ENCODE peak calls at places on chromosome 21, in five cellular contexts. One of them, this sample, is unnamed.

GRCh38 chr21:31203371-31204054 is 140.5 kb downstream of the TIAM1 start:
- DNase-seq in astrocyte: peak; percentile 45
- DNase-seq in progenitor cell of endocrine pancreas: no peak
- DNase-seq in type B pancreatic cell: no peak
- DNase-seq in neural progenitor cell: no peak
- DNase-seq in this sample: no peak

GRCh38 chr21:16608209-16608830 is 878.5 kb downstream of the USP25 start:
- DNase-seq in astrocyte: no peak
- DNase-seq in progenitor cell of endocrine pancreas: no peak
- DNase-seq in type B pancreatic cell: no peak
- DNase-seq in neural progenitor cell: peak; percentile 38
- DNase-seq in this sample: no peak

GRCh38 chr21:35428489-35428888 is 379.4 kb upstream of the RUNX1 start:
- DNase-seq in astrocyte: peak; percentile 29
- DNase-seq in progenitor cell of endocrine pancreas: no peak
- DNase-seq in type B pancreatic cell: no peak
- DNase-seq in neural progenitor cell: peak; percentile 52
- DNase-seq in this sample: no peak

GRCh38 chr21:44065428-44065827 is 41.8 kb upstream of the PWP2 start:
- DNase-seq in astrocyte: peak; percentile 9
- DNase-seq in progenitor cell of endocrine pancreas: no peak
- DNase-seq in type B pancreatic cell: no peak
- DNase-seq in neural progenitor cell: no peak
- DNase-seq in this sample: peak; percentile 60

GRCh38 chr21:31107151-31107785 is 69.0 kb upstream of the KRTAP19-8 start:
- DNase-seq in astrocyte: no peak
- DNase-seq in progenitor cell of endocrine pancreas: no peak
- DNase-seq in type B pancreatic cell: no peak
- DNase-seq in neural progenitor cell: no peak
- DNase-seq in this sample: no peak

GRCh38 chr21:37435120-37435519 is 68.5 kb downstream of the DYRK1A start:
- DNase-seq in astrocyte: peak; percentile 99
- DNase-seq in progenitor cell of endocrine pancreas: no peak
- DNase-seq in type B pancreatic cell: no peak
- DNase-seq in neural progenitor cell: peak; percentile 88
- DNase-seq in this sample: no peak

GRCh38 chr21:16072692-16073091 is 342.9 kb downstream of the USP25 start:
- DNase-seq in astrocyte: peak; percentile 98
- DNase-seq in progenitor cell of endocrine pancreas: no peak
- DNase-seq in type B pancreatic cell: no peak
- DNase-seq in neural progenitor cell: no peak
- DNase-seq in this sample: no peak

GRCh38 chr21:43206231-43207042 is 37.6 kb downstream of the CRYAA start:
- DNase-seq in astrocyte: no peak
- DNase-seq in progenitor cell of endocrine pancreas: peak; percentile 5
- DNase-seq in type B pancreatic cell: peak; percentile 52
- DNase-seq in neural progenitor cell: no peak
- DNase-seq in this sample: no peak

GRCh38 chr21:42761776-42762335 is 108.4 kb downstream of the PDE9A start:
- DNase-seq in astrocyte: no peak
- DNase-seq in progenitor cell of endocrine pancreas: no peak
- DNase-seq in type B pancreatic cell: no peak
- DNase-seq in neural progenitor cell: no peak
- DNase-seq in this sample: no peak

GRCh38 chr21:40841524-40842196 is 5.3 kb downstream of the DSCAM start:
- DNase-seq in astrocyte: peak; percentile 20
- DNase-seq in progenitor cell of endocrine pancreas: peak; percentile 69
- DNase-seq in type B pancreatic cell: peak; percentile 79
- DNase-seq in neural progenitor cell: peak; percentile 85
- DNase-seq in this sample: no peak

GRCh38 chr21:31520506-31521163 is 138.9 kb upstream of the SOD1 start:
- DNase-seq in astrocyte: peak; percentile 77
- DNase-seq in progenitor cell of endocrine pancreas: no peak
- DNase-seq in type B pancreatic cell: no peak
- DNase-seq in neural progenitor cell: no peak
- DNase-seq in this sample: no peak

GRCh38 chr21:42151148-42152074 is 67.5 kb upstream of the ABCG1 start:
- DNase-seq in astrocyte: no peak
- DNase-seq in progenitor cell of endocrine pancreas: no peak
- DNase-seq in type B pancreatic cell: no peak
- DNase-seq in neural progenitor cell: no peak
- DNase-seq in this sample: no peak

GRCh38 chr21:42850866-42851391 is 28.4 kb downstream of the WDR4 start:
- DNase-seq in astrocyte: no peak
- DNase-seq in progenitor cell of endocrine pancreas: no peak
- DNase-seq in type B pancreatic cell: no peak
- DNase-seq in neural progenitor cell: peak; percentile 30
- DNase-seq in this sample: peak; percentile 68

GRCh38 chr21:43809346-43809799 is 20.0 kb downstream of the RRP1 start:
- DNase-seq in astrocyte: no peak
- DNase-seq in progenitor cell of endocrine pancreas: no peak
- DNase-seq in type B pancreatic cell: no peak
- DNase-seq in neural progenitor cell: no peak
- DNase-seq in this sample: no peak

GRCh38 chr21:44720170-44720569 is 8.8 kb upstream of the TSPEAR start:
- DNase-seq in astrocyte: no peak
- DNase-seq in progenitor cell of endocrine pancreas: no peak
- DNase-seq in type B pancreatic cell: peak; percentile 4
- DNase-seq in neural progenitor cell: no peak
- DNase-seq in this sample: no peak

GRCh38 chr21:36104306-36105300 is 30.3 kb upstream of the CBR3 start:
- DNase-seq in astrocyte: peak; percentile 30
- DNase-seq in progenitor cell of endocrine pancreas: peak; percentile 15
- DNase-seq in type B pancreatic cell: no peak
- DNase-seq in neural progenitor cell: peak; percentile 80
- DNase-seq in this sample: no peak

GRCh38 chr21:34843562-34843961 is 174.8 kb downstream of the CLIC6 start:
- DNase-seq in astrocyte: no peak
- DNase-seq in progenitor cell of endocrine pancreas: no peak
- DNase-seq in type B pancreatic cell: no peak
- DNase-seq in neural progenitor cell: no peak
- DNase-seq in this sample: no peak

GRCh38 chr21:42320791-42321190 is 5.6 kb upstream of the TFF3 start:
- DNase-seq in astrocyte: no peak
- DNase-seq in progenitor cell of endocrine pancreas: no peak
- DNase-seq in type B pancreatic cell: peak; percentile 49
- DNase-seq in neural progenitor cell: no peak
- DNase-seq in this sample: no peak

GRCh38 chr21:29228306-29228705 is 70.4 kb upstream of the BACH1 start:
- DNase-seq in astrocyte: no peak
- DNase-seq in progenitor cell of endocrine pancreas: no peak
- DNase-seq in type B pancreatic cell: no peak
- DNase-seq in neural progenitor cell: no peak
- DNase-seq in this sample: no peak

GRCh38 chr21:35259452-35259851 is 210.3 kb upstream of the RUNX1 start:
- DNase-seq in astrocyte: no peak
- DNase-seq in progenitor cell of endocrine pancreas: no peak
- DNase-seq in type B pancreatic cell: no peak
- DNase-seq in neural progenitor cell: no peak
- DNase-seq in this sample: no peak

GRCh38 chr21:29121759-29122158 is 8.7 kb upstream of the MAP3K7CL start:
- DNase-seq in astrocyte: no peak
- DNase-seq in progenitor cell of endocrine pancreas: no peak
- DNase-seq in type B pancreatic cell: no peak
- DNase-seq in neural progenitor cell: no peak
- DNase-seq in this sample: peak; percentile 45

GRCh38 chr21:44574457-44575306 is 1.2 kb downstream of the KRTAP10-4 start:
- DNase-seq in astrocyte: no peak
- DNase-seq in progenitor cell of endocrine pancreas: no peak
- DNase-seq in type B pancreatic cell: no peak
- DNase-seq in neural progenitor cell: no peak
- DNase-seq in this sample: no peak

GRCh38 chr21:29215709-29216108 is 83.0 kb upstream of the BACH1 start:
- DNase-seq in astrocyte: no peak
- DNase-seq in progenitor cell of endocrine pancreas: no peak
- DNase-seq in type B pancreatic cell: no peak
- DNase-seq in neural progenitor cell: no peak
- DNase-seq in this sample: no peak

DNA sequence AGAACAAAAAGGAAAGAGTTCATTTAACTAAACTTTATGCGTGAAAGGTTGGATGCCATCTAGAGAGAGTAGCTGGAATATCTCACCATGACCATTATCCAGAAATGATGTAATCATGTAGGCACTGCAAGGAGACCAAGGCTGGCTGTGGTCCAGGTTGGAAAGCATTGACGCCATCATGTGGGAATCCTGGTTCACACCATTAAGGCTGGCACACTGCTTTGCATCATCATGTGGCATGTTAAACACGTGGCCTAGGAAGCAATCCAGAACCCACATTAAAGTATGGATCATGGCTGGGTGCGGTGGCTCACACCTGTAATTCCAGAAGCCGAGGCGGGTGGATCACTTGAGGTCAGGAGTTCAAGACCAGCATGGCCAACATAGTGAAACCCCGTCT is 4.3 kb downstream of the ADAMTS1 start:
- DNase-seq in astrocyte: peak; percentile 67
- DNase-seq in progenitor cell of endocrine pancreas: no peak
- DNase-seq in type B pancreatic cell: no peak
- DNase-seq in neural progenitor cell: no peak
- DNase-seq in this sample: no peak
- TF ChIP-seq CTCF in astrocyte: no peak
- TF ChIP-seq CTCF in progenitor cell of endocrine pancreas: no peak
- TF ChIP-seq CTCF in type B pancreatic cell: no peak
- TF ChIP-seq CTCF in neural progenitor cell: no peak
- TF ChIP-seq CTCF in this sample: no peak

DNA sequence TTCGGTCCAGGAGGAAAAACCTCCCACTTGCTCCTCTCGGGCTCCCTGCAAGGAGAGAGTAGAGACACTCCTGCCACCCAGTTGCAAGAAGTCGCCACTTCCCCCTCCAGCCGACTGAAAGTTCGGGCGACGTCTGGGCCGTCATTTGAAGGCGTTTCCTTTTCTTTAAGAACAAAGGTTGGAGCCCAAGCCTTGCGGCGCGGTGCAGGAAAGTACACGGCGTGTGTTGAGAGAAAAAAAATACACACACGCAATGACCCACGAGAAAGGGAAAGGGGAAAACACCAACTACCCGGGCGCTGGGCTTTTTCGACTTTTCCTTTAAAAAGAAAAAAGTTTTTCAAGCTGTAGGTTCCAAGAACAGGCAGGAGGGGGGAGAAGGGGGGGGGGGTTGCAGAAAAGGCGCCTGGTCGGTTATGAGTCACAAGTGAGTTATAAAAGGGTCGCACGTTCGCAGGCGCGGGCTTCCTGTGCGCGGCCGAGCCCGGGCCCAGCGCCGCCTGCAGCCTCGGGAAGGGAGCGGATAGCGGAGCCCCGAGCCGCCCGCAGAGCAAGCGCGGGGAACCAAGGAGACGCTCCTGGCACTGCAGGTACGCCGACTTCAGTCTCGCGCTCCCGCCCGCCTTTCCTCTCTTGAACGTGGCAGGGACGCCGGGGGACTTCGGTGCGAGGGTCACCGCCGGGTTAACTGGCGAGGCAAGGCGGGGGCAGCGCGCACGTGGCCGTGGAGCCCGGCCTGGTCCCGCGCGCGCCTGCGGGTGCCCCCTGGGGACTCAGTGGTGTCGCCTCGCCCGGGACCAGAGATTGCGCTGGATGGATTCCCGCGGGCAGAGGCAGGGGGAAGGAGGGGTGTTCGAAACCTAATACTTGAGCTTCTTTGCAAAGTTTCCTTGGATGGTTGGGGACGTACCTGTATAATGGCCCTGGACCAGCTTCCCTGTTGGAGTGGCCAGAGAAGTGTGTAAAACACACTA is 45.3 kb downstream of the MRPL39 start:
- DNase-seq in astrocyte: peak; percentile 68
- DNase-seq in progenitor cell of endocrine pancreas: peak; percentile 31
- DNase-seq in type B pancreatic cell: no peak
- DNase-seq in neural progenitor cell: peak; percentile 69
- DNase-seq in this sample: peak; percentile 77
- TF ChIP-seq CTCF in astrocyte: no peak
- TF ChIP-seq CTCF in progenitor cell of endocrine pancreas: peak; percentile 40
- TF ChIP-seq CTCF in type B pancreatic cell: peak; percentile 39
- TF ChIP-seq CTCF in neural progenitor cell: peak; percentile 36
- TF ChIP-seq CTCF in this sample: no peak

DNA sequence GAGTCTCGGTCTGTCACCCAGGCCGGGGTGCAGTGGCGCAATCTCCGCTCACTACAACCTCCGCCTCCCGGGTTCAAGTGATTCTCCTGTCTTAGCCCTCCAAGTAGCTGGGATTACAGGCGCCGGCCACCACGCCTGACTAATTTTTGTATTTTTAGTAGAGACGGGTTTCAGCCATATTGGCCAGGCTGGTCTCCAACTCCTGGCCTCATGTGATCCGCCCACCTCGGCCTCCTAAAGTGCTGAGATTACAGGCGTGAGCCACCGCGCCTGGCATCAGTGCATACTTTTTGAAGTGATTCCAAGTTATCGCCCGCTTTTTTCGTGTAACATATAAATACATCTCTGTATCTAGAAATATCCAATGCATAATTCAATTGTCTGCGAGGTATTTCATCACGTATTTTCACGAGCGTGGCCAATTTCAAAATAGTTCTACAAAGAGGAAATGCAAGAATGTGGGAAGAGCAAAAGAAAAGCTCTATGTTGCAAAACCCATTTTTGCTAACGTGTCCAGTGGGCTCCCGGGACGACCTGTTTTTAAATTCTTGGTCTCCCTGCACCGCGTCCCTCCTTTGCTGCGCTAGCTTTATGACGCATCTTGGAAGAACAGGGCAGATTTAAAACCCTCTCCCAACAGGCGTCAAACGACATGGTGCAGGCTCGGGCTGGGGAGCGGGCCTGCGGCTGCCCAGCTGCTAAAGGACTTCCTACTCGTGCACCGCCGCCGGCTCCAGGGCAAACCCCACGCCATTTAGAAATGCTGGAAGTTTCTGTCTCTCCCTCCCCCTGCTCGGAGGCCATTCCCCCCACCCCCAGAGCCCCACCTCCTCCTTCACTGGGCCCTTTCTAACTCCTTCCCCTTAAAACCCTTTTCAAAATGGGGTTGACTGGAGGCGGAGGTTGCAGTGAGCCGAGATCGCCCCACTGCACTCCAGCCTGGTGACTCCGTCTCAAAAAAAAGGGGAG is 918 bp upstream of the IFNGR2 start:
- DNase-seq in astrocyte: peak; percentile 35
- DNase-seq in progenitor cell of endocrine pancreas: no peak
- DNase-seq in type B pancreatic cell: no peak
- DNase-seq in neural progenitor cell: peak; percentile 59
- DNase-seq in this sample: peak; percentile 71
- TF ChIP-seq CTCF in astrocyte: no peak
- TF ChIP-seq CTCF in progenitor cell of endocrine pancreas: no peak
- TF ChIP-seq CTCF in type B pancreatic cell: no peak
- TF ChIP-seq CTCF in neural progenitor cell: no peak
- TF ChIP-seq CTCF in this sample: no peak

GRCh38 chr21:39097981-39098380 is 85.3 kb downstream of the PSMG1 start:
- DNase-seq in astrocyte: no peak
- DNase-seq in progenitor cell of endocrine pancreas: no peak
- DNase-seq in type B pancreatic cell: no peak
- DNase-seq in neural progenitor cell: no peak
- DNase-seq in this sample: no peak

GRCh38 chr21:39097335-39097861 is 85.9 kb downstream of the PSMG1 start:
- DNase-seq in astrocyte: no peak
- DNase-seq in progenitor cell of endocrine pancreas: no peak
- DNase-seq in type B pancreatic cell: no peak
- DNase-seq in neural progenitor cell: no peak
- DNase-seq in this sample: no peak

GRCh38 chr21:39094847-39095525 is 88.3 kb downstream of the PSMG1 start:
- DNase-seq in astrocyte: peak; percentile 96
- DNase-seq in progenitor cell of endocrine pancreas: no peak
- DNase-seq in type B pancreatic cell: no peak
- DNase-seq in neural progenitor cell: no peak
- DNase-seq in this sample: no peak

GRCh38 chr21:39095681-39096080 is 87.6 kb downstream of the PSMG1 start:
- DNase-seq in astrocyte: no peak
- DNase-seq in progenitor cell of endocrine pancreas: no peak
- DNase-seq in type B pancreatic cell: no peak
- DNase-seq in neural progenitor cell: no peak
- DNase-seq in this sample: no peak

GRCh38 chr21:39096754-39097153 is 86.5 kb downstream of the PSMG1 start:
- DNase-seq in astrocyte: no peak
- DNase-seq in progenitor cell of endocrine pancreas: no peak
- DNase-seq in type B pancreatic cell: no peak
- DNase-seq in neural progenitor cell: peak; percentile 18
- DNase-seq in this sample: no peak
- TF ChIP-seq CTCF in astrocyte: no peak
- TF ChIP-seq CTCF in progenitor cell of endocrine pancreas: peak; percentile 33
- TF ChIP-seq CTCF in type B pancreatic cell: no peak
- TF ChIP-seq CTCF in neural progenitor cell: peak; percentile 21
- TF ChIP-seq CTCF in this sample: no peak

This sample was measured in GM20000.